ENCODE peak calls at places on chromosomes 2 and 18, in six cellular contexts. J is AG09309, I is GM06990, H is prostate gland, S is mammary epithelial cell, W is right atrium auricular region. A is an unnamed sample.

GRCh38 chr18:58288922-58289797 is 245.1 kb downstream of the NEDD4L start:
- DNase-seq in J (no peak), I (peak; percentile 73), H (no peak), S (peak; percentile 61), W (no peak), A (no peak)

GRCh38 chr2:71604709-71605085 is 151.3 kb downstream of the DYSF start:
- DNase-seq in J (no peak), I (no peak), H (no peak), S (no peak), W (peak; percentile 44), A (no peak)

GRCh38 chr2:116719841-116720240 is 1094.7 kb upstream of the DDX18 start:
- DNase-seq in J (no peak), I (no peak), H (no peak), S (peak; percentile 40), W (no peak), A (no peak)

GRCh38 chr2:197869501-197870111 is 65.2 kb downstream of the PLCL1 start:
- DNase-seq in J (peak; percentile 11), I (no peak), H (no peak), S (no peak), W (no peak), A (no peak)

GRCh38 chr2:105373344-105373781 is 25.5 kb downstream of the FHL2 start:
- DNase-seq in J (no peak), I (no peak), H (peak; percentile 62), S (no peak), W (peak; percentile 82), A (no peak)

GRCh38 chr2:219871396-219871795 is 244.0 kb downstream of the SLC4A3 start:
- DNase-seq in J (no peak), I (no peak), H (no peak), S (no peak), W (no peak), A (no peak)

GRCh38 chr2:169108098-169108884 is 38.9 kb downstream of the DHRS9 start:
- DNase-seq in J (no peak), I (no peak), H (no peak), S (no peak), W (no peak), A (no peak)

GRCh38 chr2:11056614-11057013 is 98.7 kb upstream of the SLC66A3 start:
- DNase-seq in J (peak; percentile 82), I (no peak), H (no peak), S (peak; percentile 81), W (no peak), A (no peak)

GRCh38 chr2:190183535-190183934 is 121.0 kb upstream of the MSTN start:
- DNase-seq in J (no peak), I (no peak), H (no peak), S (no peak), W (no peak), A (no peak)

GRCh38 chr2:10599921-10600320 is 89.9 kb downstream of the NOL10 start:
- DNase-seq in J (no peak), I (no peak), H (no peak), S (no peak), W (no peak), A (no peak)

GRCh38 chr2:230779141-230779523 is 66.5 kb downstream of the CAB39 start:
- DNase-seq in J (no peak), I (no peak), H (no peak), S (no peak), W (no peak), A (no peak)

GRCh38 chr18:13216732-13217465 is 1.7 kb upstream of the LDLRAD4 start:
- DNase-seq in J (no peak), I (no peak), H (no peak), S (no peak), W (no peak), A (peak; percentile 88)

GRCh38 chr18:57437782-57438668 is 2.9 kb downstream of the ONECUT2 start:
- DNase-seq in J (peak; percentile 10), I (peak; percentile 68), H (no peak), S (peak; percentile 62), W (no peak), A (no peak)

GRCh38 chr2:41024806-41025205 is 572.9 kb upstream of the SLC8A1 start:
- DNase-seq in J (no peak), I (no peak), H (no peak), S (no peak), W (no peak), A (no peak)

GRCh38 chr2:127092951-127093516 is 13.9 kb downstream of the BIN1 start:
- DNase-seq in J (no peak), I (no peak), H (no peak), S (peak; percentile 9), W (no peak), A (no peak)

DNA sequence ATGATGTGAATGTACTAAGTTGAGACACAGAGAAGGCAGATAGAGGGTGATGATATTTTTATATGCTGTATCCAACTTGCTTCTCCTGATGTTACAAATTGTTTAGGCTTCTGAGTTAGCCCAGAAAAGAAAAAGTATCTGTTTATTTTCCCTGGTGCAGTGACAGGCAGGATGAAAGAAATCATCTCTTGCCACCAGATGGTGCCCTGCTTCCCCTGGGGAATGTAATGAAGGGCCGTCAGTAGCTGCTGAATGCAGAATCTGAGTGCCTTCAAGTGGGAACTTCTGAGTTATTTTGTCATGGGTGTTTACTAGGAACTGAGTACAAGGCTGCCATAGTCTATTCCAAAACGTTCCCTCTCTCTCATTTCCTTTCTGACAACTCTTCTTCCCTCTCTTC is 525.6 kb downstream of the MBD2 start:
- DNase-seq in J (no peak), I (no peak), H (no peak), S (peak; percentile 17), W (no peak), A (no peak)
- TF ChIP-seq CTCF in J (peak; percentile 37), I (peak; percentile 50), H (no peak), S (peak; percentile 87), W (peak; percentile 16), A (no peak)

DNA sequence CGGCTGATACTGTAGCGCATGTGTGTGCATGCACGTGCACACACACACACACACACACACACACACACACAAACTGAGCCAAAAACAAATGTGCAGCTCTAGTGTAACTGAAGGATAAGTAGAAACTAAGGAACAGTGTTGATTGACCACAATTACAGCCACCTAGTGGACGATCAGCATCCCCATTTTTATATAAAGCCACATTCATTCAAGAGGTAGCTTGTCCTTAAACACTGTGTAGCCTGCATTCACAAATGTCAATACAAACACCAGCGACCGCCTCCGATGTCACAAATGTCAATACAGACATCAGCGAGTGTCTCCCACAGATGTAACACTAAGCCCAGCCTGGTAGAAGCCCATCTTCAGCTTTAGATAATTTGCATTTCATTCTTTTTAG is 167.4 kb downstream of the PTGR3 start:
- DNase-seq in J (peak; percentile 2), I (no peak), H (no peak), S (peak; percentile 2), W (no peak), A (no peak)
- TF ChIP-seq CTCF in J (peak; percentile 51), I (peak; percentile 18), H (no peak), S (peak; percentile 46), W (peak; percentile 17), A (no peak)

GRCh38 chr2:187529248-187529976 is 24.8 kb downstream of the TFPI start:
- DNase-seq in J (no peak), I (no peak), H (no peak), S (no peak), W (no peak), A (no peak)
- TF ChIP-seq CTCF in J (no peak), I (no peak), H (no peak), S (no peak), W (no peak), A (no peak)

DNA sequence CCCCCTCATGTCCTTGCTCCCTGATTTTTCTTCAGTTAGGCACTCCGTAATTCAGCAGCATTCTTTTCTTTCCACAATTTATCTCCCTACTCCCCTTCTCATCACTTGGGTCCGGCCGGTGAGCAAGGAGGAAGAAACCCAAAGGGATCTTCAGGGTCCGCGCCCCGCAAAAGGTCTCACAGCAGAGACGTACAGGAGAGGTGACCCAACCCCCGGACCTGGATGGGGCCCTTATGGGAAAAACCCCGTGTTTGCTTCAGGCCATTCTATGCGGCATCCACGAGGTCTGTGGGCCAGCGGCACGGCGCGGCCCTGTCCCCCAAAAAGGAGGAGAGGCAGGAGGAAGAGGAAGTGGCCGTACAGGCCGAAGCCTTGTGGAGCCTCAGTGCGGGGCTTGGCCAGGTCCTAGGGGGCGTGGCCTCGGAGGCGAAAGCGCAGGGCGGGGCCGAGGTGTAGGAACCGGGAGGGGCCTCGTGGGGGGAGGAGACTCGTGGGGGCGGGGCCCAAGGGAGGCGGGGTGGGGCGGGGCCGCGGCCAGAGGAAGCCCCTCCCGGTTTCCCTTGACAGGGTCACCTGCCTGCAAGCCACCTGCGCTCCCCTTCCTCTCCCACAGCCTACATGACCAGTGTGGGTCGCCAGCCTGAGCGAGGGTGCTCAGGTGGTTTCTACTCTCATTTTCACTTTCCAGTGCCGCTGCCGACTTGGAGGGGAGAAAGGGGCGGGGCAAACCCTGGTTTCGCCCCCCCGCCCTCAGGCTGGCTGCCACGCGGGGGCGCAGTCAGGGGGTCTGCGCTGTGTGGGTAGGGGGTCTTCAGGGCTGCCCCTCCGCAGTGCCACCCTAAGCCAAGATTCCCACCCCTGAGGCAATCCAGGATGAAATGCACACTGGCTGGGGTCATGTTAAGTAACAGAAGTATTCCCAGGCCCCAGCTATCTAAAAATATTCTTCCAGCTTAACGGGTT is 156.4 kb upstream of the XPO1 start:
- DNase-seq in J (no peak), I (peak; percentile 92), H (peak; percentile 94), S (peak; percentile 78), W (peak; percentile 92), A (peak; percentile 98)
- TF ChIP-seq CTCF in J (peak; percentile 52), I (peak; percentile 93), H (no peak), S (peak; percentile 60), W (peak; percentile 57), A (no peak)

DNA sequence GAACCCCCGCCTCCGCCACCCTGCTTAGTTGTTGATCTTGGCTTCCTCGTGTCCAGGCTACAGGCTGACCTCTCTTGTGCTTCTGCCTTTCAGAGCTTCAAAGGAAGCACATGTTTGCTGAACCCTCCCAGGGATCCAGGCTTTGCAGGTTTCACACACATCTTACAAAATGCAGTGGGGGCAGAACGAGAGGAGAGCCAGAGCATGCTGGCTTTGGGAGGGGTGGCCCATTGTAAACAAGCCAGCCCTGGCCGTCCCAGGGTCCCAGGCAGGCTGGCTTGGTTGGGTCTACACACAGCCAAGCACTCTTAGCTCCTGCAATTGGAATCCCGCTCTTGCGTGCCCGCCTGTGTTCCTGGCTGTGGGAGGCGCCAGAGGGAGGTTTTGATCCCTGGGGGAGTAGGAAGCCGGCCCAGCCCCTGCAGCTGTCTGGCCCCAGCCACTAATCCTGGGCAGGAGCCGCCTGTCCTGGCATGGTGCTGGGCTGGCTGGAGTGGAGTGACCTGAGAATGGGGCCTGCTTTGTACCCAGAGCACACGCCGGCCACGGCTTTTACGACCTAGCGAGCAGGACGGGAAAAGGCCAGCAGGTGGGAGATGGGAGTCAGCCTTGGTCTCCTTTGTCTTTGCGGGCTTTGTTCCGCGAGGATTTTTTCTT is 53.9 kb downstream of the SH3BP4 start:
- DNase-seq in J (no peak), I (no peak), H (peak; percentile 78), S (no peak), W (no peak), A (no peak)
- TF ChIP-seq CTCF in J (no peak), I (no peak), H (no peak), S (no peak), W (no peak), A (no peak)

GRCh38 chr18:54647176-54647575 is 56.1 kb downstream of the DYNAP start:
- DNase-seq in J (no peak), I (no peak), H (peak; percentile 36), S (peak; percentile 37), W (no peak), A (no peak)
- TF ChIP-seq CTCF in J (peak; percentile 38), I (peak; percentile 55), H (no peak), S (peak; percentile 81), W (no peak), A (no peak)

A was measured in lower leg skin.